ENCODE peak calls at places on chromosome 14, in nine cellular contexts. One of them, this sample, is unnamed.

GRCh38 chr14:50335989-50336391 is 23.9 kb downstream of the DMAC2L start:
- DNase-seq in AG04449: no peak
- DNase-seq in mesothelial cell of epicardium: no peak
- DNase-seq in choroid plexus epithelial cell: peak; percentile 69
- DNase-seq in fibroblast of the aortic adventitia: no peak
- DNase-seq in BJ: no peak
- DNase-seq in neural progenitor cell: peak; percentile 42
- DNase-seq in hepatocyte: no peak
- DNase-seq in Calu3: no peak
- DNase-seq in this sample: no peak

GRCh38 chr14:64812412-64812811 is 67.3 kb downstream of the SPTB start:
- DNase-seq in AG04449: no peak
- DNase-seq in mesothelial cell of epicardium: no peak
- DNase-seq in choroid plexus epithelial cell: no peak
- DNase-seq in fibroblast of the aortic adventitia: no peak
- DNase-seq in BJ: no peak
- DNase-seq in neural progenitor cell: peak; percentile 43
- DNase-seq in hepatocyte: peak; percentile 81
- DNase-seq in Calu3: peak; percentile 74
- DNase-seq in this sample: no peak

GRCh38 chr14:30194769-30195168 is 267.1 kb upstream of the PRKD1 start:
- DNase-seq in AG04449: peak; percentile 82
- DNase-seq in mesothelial cell of epicardium: no peak
- DNase-seq in choroid plexus epithelial cell: peak; percentile 91
- DNase-seq in fibroblast of the aortic adventitia: peak; percentile 92
- DNase-seq in BJ: peak; percentile 80
- DNase-seq in neural progenitor cell: no peak
- DNase-seq in hepatocyte: no peak
- DNase-seq in Calu3: no peak
- DNase-seq in this sample: no peak

GRCh38 chr14:96261772-96262485 is 5.9 kb downstream of the BDKRB1 start:
- DNase-seq in AG04449: no peak
- DNase-seq in mesothelial cell of epicardium: no peak
- DNase-seq in choroid plexus epithelial cell: no peak
- DNase-seq in fibroblast of the aortic adventitia: no peak
- DNase-seq in BJ: no peak
- DNase-seq in neural progenitor cell: no peak
- DNase-seq in hepatocyte: no peak
- DNase-seq in Calu3: no peak
- DNase-seq in this sample: no peak

GRCh38 chr14:80544366-80544765 is 333.1 kb upstream of the DIO2 start:
- DNase-seq in AG04449: no peak
- DNase-seq in mesothelial cell of epicardium: no peak
- DNase-seq in choroid plexus epithelial cell: no peak
- DNase-seq in fibroblast of the aortic adventitia: no peak
- DNase-seq in BJ: no peak
- DNase-seq in neural progenitor cell: no peak
- DNase-seq in hepatocyte: no peak
- DNase-seq in Calu3: no peak
- DNase-seq in this sample: no peak

GRCh38 chr14:64114166-64114565 is 180.0 kb downstream of the ESR2 start:
- DNase-seq in AG04449: no peak
- DNase-seq in mesothelial cell of epicardium: no peak
- DNase-seq in choroid plexus epithelial cell: peak; percentile 33
- DNase-seq in fibroblast of the aortic adventitia: no peak
- DNase-seq in BJ: no peak
- DNase-seq in neural progenitor cell: no peak
- DNase-seq in hepatocyte: peak; percentile 61
- DNase-seq in Calu3: no peak
- DNase-seq in this sample: no peak

GRCh38 chr14:69816216-69816615 is 19.2 kb upstream of the SLC10A1 start:
- DNase-seq in AG04449: no peak
- DNase-seq in mesothelial cell of epicardium: no peak
- DNase-seq in choroid plexus epithelial cell: no peak
- DNase-seq in fibroblast of the aortic adventitia: no peak
- DNase-seq in BJ: no peak
- DNase-seq in neural progenitor cell: no peak
- DNase-seq in hepatocyte: no peak
- DNase-seq in Calu3: no peak
- DNase-seq in this sample: no peak

GRCh38 chr14:32724864-32725550 is 213.7 kb upstream of the NPAS3 start:
- DNase-seq in AG04449: peak; percentile 66
- DNase-seq in mesothelial cell of epicardium: no peak
- DNase-seq in choroid plexus epithelial cell: peak; percentile 95
- DNase-seq in fibroblast of the aortic adventitia: peak; percentile 75
- DNase-seq in BJ: peak; percentile 85
- DNase-seq in neural progenitor cell: no peak
- DNase-seq in hepatocyte: peak; percentile 4
- DNase-seq in Calu3: no peak
- DNase-seq in this sample: no peak

GRCh38 chr14:93317836-93318807 is 14.7 kb downstream of the BTBD7 start:
- DNase-seq in AG04449: no peak
- DNase-seq in mesothelial cell of epicardium: no peak
- DNase-seq in choroid plexus epithelial cell: peak; percentile 67
- DNase-seq in fibroblast of the aortic adventitia: peak; percentile 42
- DNase-seq in BJ: no peak
- DNase-seq in neural progenitor cell: no peak
- DNase-seq in hepatocyte: peak; percentile 41
- DNase-seq in Calu3: peak; percentile 25
- DNase-seq in this sample: peak; percentile 56

GRCh38 chr14:93788557-93789365 is 476 bp upstream of the PRIMA1 start:
- DNase-seq in AG04449: no peak
- DNase-seq in mesothelial cell of epicardium: peak; percentile 27
- DNase-seq in choroid plexus epithelial cell: no peak
- DNase-seq in fibroblast of the aortic adventitia: no peak
- DNase-seq in BJ: no peak
- DNase-seq in neural progenitor cell: peak; percentile 80
- DNase-seq in hepatocyte: peak; percentile 54
- DNase-seq in Calu3: peak; percentile 20
- DNase-seq in this sample: no peak

GRCh38 chr14:55416866-55417265 is 5.2 kb upstream of the ATG14 start:
- DNase-seq in AG04449: no peak
- DNase-seq in mesothelial cell of epicardium: no peak
- DNase-seq in choroid plexus epithelial cell: peak; percentile 21
- DNase-seq in fibroblast of the aortic adventitia: no peak
- DNase-seq in BJ: no peak
- DNase-seq in neural progenitor cell: peak; percentile 66
- DNase-seq in hepatocyte: peak; percentile 34
- DNase-seq in Calu3: peak; percentile 15
- DNase-seq in this sample: no peak

GRCh38 chr14:24196071-24197061 is 1.1 kb upstream of the TM9SF1 start:
- DNase-seq in AG04449: no peak
- DNase-seq in mesothelial cell of epicardium: no peak
- DNase-seq in choroid plexus epithelial cell: peak; percentile 35
- DNase-seq in fibroblast of the aortic adventitia: peak; percentile 29
- DNase-seq in BJ: no peak
- DNase-seq in neural progenitor cell: peak; percentile 43
- DNase-seq in hepatocyte: no peak
- DNase-seq in Calu3: no peak
- DNase-seq in this sample: no peak

GRCh38 chr14:64971890-64972785 is at the start of gene RAB15:
- DNase-seq in AG04449: no peak
- DNase-seq in mesothelial cell of epicardium: peak; percentile 42
- DNase-seq in choroid plexus epithelial cell: no peak
- DNase-seq in fibroblast of the aortic adventitia: no peak
- DNase-seq in BJ: no peak
- DNase-seq in neural progenitor cell: peak; percentile 72
- DNase-seq in hepatocyte: peak; percentile 72
- DNase-seq in Calu3: peak; percentile 45
- DNase-seq in this sample: peak; percentile 45

GRCh38 chr14:37253905-37254304 is 56.2 kb downstream of the MIPOL1 start:
- DNase-seq in AG04449: peak; percentile 9
- DNase-seq in mesothelial cell of epicardium: no peak
- DNase-seq in choroid plexus epithelial cell: peak; percentile 85
- DNase-seq in fibroblast of the aortic adventitia: peak; percentile 79
- DNase-seq in BJ: peak; percentile 6
- DNase-seq in neural progenitor cell: no peak
- DNase-seq in hepatocyte: no peak
- DNase-seq in Calu3: peak; percentile 55
- DNase-seq in this sample: no peak

GRCh38 chr14:100083706-100084105 is 18.5 kb downstream of the EVL start:
- DNase-seq in AG04449: peak; percentile 84
- DNase-seq in mesothelial cell of epicardium: no peak
- DNase-seq in choroid plexus epithelial cell: peak; percentile 43
- DNase-seq in fibroblast of the aortic adventitia: no peak
- DNase-seq in BJ: no peak
- DNase-seq in neural progenitor cell: no peak
- DNase-seq in hepatocyte: no peak
- DNase-seq in Calu3: no peak
- DNase-seq in this sample: no peak

DNA sequence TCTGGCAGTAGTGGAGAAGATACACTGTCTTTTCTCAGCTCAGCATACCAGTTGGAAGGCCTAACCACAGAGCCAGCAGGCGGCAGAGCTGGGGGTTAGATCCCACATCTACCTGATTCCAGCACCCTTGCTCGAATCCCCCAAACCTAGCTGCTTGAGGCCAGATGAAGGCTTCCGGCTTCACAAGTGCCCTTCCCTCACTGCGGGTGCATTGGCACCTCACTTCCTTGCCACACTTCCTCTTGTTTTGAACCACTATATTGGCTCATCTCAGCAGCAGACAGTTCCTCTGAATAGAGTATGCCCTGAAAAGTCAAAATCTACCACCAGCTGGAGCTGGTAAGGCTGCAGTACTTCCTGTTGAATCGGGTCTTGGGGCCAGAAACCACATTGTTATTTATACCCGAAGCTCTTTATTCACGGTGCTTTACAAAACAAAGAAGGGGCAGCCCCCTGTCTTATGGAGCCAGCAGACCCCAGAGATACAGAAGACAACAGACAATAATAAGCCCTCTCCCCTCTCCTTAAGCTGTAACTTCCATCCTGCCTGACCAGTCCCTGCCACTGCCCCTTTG is 233.7 kb downstream of the EFCAB11 start:
- DNase-seq in AG04449: no peak
- DNase-seq in mesothelial cell of epicardium: no peak
- DNase-seq in choroid plexus epithelial cell: no peak
- DNase-seq in fibroblast of the aortic adventitia: no peak
- DNase-seq in BJ: no peak
- DNase-seq in neural progenitor cell: no peak
- DNase-seq in hepatocyte: no peak
- DNase-seq in Calu3: no peak
- DNase-seq in this sample: peak; percentile 77
- TF ChIP-seq CTCF in AG04449: no peak
- TF ChIP-seq CTCF in mesothelial cell of epicardium: no peak
- TF ChIP-seq CTCF in choroid plexus epithelial cell: no peak
- TF ChIP-seq CTCF in fibroblast of the aortic adventitia: no peak
- TF ChIP-seq CTCF in BJ: no peak
- TF ChIP-seq CTCF in neural progenitor cell: no peak
- TF ChIP-seq CTCF in hepatocyte: no peak
- TF ChIP-seq CTCF in Calu3: no peak
- TF ChIP-seq CTCF in this sample: no peak

GRCh38 chr14:75283162-75283883 is 4.7 kb downstream of the FOS start:
- DNase-seq in AG04449: no peak
- DNase-seq in mesothelial cell of epicardium: no peak
- DNase-seq in choroid plexus epithelial cell: peak; percentile 70
- DNase-seq in fibroblast of the aortic adventitia: peak; percentile 74
- DNase-seq in BJ: no peak
- DNase-seq in neural progenitor cell: no peak
- DNase-seq in hepatocyte: peak; percentile 84
- DNase-seq in Calu3: peak; percentile 41
- DNase-seq in this sample: peak; percentile 82
- TF ChIP-seq CTCF in AG04449: no peak
- TF ChIP-seq CTCF in mesothelial cell of epicardium: no peak
- TF ChIP-seq CTCF in choroid plexus epithelial cell: no peak
- TF ChIP-seq CTCF in fibroblast of the aortic adventitia: peak; percentile 20
- TF ChIP-seq CTCF in BJ: no peak
- TF ChIP-seq CTCF in neural progenitor cell: peak; percentile 6
- TF ChIP-seq CTCF in hepatocyte: peak; percentile 23
- TF ChIP-seq CTCF in Calu3: no peak
- TF ChIP-seq CTCF in this sample: peak; percentile 62

DNA sequence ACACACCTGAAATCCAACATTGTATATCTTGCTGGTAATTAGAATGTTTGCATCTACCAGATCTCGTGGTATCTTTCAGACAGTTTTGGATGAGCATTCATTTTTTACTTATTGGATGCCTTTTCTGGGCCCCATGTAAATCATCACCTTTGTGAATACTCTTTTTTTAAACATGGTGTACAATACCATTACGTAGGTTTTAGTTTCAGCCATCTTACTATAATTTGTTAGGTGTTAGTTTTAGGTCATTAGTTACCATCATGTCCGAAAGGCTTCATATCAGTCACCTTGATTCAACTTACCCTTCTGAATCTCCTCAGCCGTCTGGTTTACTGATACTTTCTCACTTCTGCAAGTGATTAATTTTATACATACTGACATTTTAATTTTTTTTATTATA is 5.3 kb downstream of the EIF2S1 start:
- DNase-seq in AG04449: no peak
- DNase-seq in mesothelial cell of epicardium: no peak
- DNase-seq in choroid plexus epithelial cell: no peak
- DNase-seq in fibroblast of the aortic adventitia: no peak
- DNase-seq in BJ: no peak
- DNase-seq in neural progenitor cell: no peak
- DNase-seq in hepatocyte: no peak
- DNase-seq in Calu3: no peak
- DNase-seq in this sample: no peak
- TF ChIP-seq CTCF in AG04449: no peak
- TF ChIP-seq CTCF in mesothelial cell of epicardium: no peak
- TF ChIP-seq CTCF in choroid plexus epithelial cell: no peak
- TF ChIP-seq CTCF in fibroblast of the aortic adventitia: no peak
- TF ChIP-seq CTCF in BJ: no peak
- TF ChIP-seq CTCF in neural progenitor cell: no peak
- TF ChIP-seq CTCF in hepatocyte: no peak
- TF ChIP-seq CTCF in Calu3: no peak
- TF ChIP-seq CTCF in this sample: no peak

DNA sequence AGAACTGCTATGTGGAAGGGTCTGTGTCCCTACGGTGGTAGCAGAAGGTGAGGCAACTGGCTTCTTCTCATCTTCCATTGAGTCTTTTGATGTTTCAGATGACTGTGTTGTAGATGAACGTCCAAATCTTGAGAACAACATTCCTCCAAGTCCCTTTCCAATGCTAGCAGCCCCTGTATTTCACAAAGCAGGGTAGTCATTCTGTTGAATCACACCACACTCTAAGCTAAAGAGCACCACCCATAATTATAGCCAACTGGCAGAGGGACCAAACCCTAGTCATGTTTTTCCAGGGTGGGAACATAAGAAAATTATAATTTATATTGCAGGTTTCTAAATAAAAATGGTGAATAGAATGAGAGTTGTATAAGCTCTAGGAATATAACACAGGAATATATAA is 98.7 kb downstream of the DDHD1 start:
- DNase-seq in AG04449: no peak
- DNase-seq in mesothelial cell of epicardium: no peak
- DNase-seq in choroid plexus epithelial cell: peak; percentile 39
- DNase-seq in fibroblast of the aortic adventitia: peak; percentile 87
- DNase-seq in BJ: no peak
- DNase-seq in neural progenitor cell: no peak
- DNase-seq in hepatocyte: no peak
- DNase-seq in Calu3: no peak
- DNase-seq in this sample: no peak
- TF ChIP-seq CTCF in AG04449: no peak
- TF ChIP-seq CTCF in mesothelial cell of epicardium: no peak
- TF ChIP-seq CTCF in choroid plexus epithelial cell: no peak
- TF ChIP-seq CTCF in fibroblast of the aortic adventitia: no peak
- TF ChIP-seq CTCF in BJ: no peak
- TF ChIP-seq CTCF in neural progenitor cell: no peak
- TF ChIP-seq CTCF in hepatocyte: no peak
- TF ChIP-seq CTCF in Calu3: no peak
- TF ChIP-seq CTCF in this sample: no peak

GRCh38 chr14:101083564-101084435 is 180.3 kb upstream of the RTL1 start:
- DNase-seq in AG04449: no peak
- DNase-seq in mesothelial cell of epicardium: no peak
- DNase-seq in choroid plexus epithelial cell: no peak
- DNase-seq in fibroblast of the aortic adventitia: no peak
- DNase-seq in BJ: no peak
- DNase-seq in neural progenitor cell: peak; percentile 58
- DNase-seq in hepatocyte: no peak
- DNase-seq in Calu3: no peak
- DNase-seq in this sample: no peak
- TF ChIP-seq CTCF in AG04449: peak; percentile 30
- TF ChIP-seq CTCF in mesothelial cell of epicardium: no peak
- TF ChIP-seq CTCF in choroid plexus epithelial cell: peak; percentile 35
- TF ChIP-seq CTCF in fibroblast of the aortic adventitia: no peak
- TF ChIP-seq CTCF in BJ: peak; percentile 7
- TF ChIP-seq CTCF in neural progenitor cell: peak; percentile 51
- TF ChIP-seq CTCF in hepatocyte: peak; percentile 11
- TF ChIP-seq CTCF in Calu3: no peak
- TF ChIP-seq CTCF in this sample: no peak

This sample was measured in CD14-positive monocyte.